ENCODE peak calls at places on chromosomes 13 and 19, in eight cellular contexts. B is A673; G is foreskin fibroblast; X is CD4-positive, CD25-positive, alpha-beta regulatory T cell; S is left lung; H is PC-3; N is aorta; O is GM23338. Y is an unnamed sample.

GRCh38 chr19:4425531-4425930 is 23.1 kb downstream of the CHAF1A start:
- DNase-seq in H (no peak), X (no peak), B (no peak), O (no peak), N (no peak), S (peak; percentile 20), G (peak; percentile 91), Y (peak; percentile 42)

GRCh38 chr19:38224014-38224862 is at the start of gene DPF1:
- DNase-seq in X (peak; percentile 24), B (peak; percentile 90), H (peak; percentile 86), S (peak; percentile 87), G (peak; percentile 91), N (no peak), O (peak; percentile 94), Y (no peak)

GRCh38 chr13:42594577-42595571 is 20.9 kb downstream of the TNFSF11 start:
- DNase-seq in G (peak; percentile 87), H (peak; percentile 78), O (peak; percentile 89), N (no peak), B (peak; percentile 77), X (peak; percentile 7), S (no peak), Y (peak; percentile 13)

GRCh38 chr19:45630463-45630862 is 8.7 kb downstream of the EML2 start:
- DNase-seq in G (peak; percentile 95), O (peak; percentile 71), B (peak; percentile 91), S (no peak), X (no peak), N (no peak), H (peak; percentile 89), Y (peak; percentile 91)

GRCh38 chr19:30272554-30272953 is 99.6 kb upstream of the ZNF536 start:
- DNase-seq in S (no peak), G (no peak), N (no peak), B (no peak), X (no peak), O (no peak), H (no peak), Y (no peak)

GRCh38 chr13:99979453-99980200 is 2.0 kb upstream of the ZIC2 start:
- DNase-seq in X (no peak), H (peak; percentile 18), N (peak; percentile 72), O (peak; percentile 87), G (no peak), B (peak; percentile 59), S (no peak), Y (no peak)

GRCh38 chr13:20387441-20387971 is 138.2 kb downstream of the CRYL1 start:
- DNase-seq in S (no peak), H (peak; percentile 95), X (no peak), G (no peak), B (no peak), N (no peak), O (no peak), Y (no peak)

GRCh38 chr13:36124236-36124822 is 6.9 kb downstream of the DCLK1 start:
- DNase-seq in N (no peak), B (no peak), S (no peak), H (peak; percentile 73), O (no peak), G (peak; percentile 85), X (no peak), Y (peak; percentile 49)

GRCh38 chr13:61170791-61171330 is 244.8 kb downstream of the PCDH20 start:
- DNase-seq in B (peak; percentile 31), H (peak; percentile 11), X (no peak), N (no peak), O (no peak), G (no peak), S (no peak), Y (no peak)

GRCh38 chr19:53537126-53537522 is 821 bp upstream of the ZNF331 start:
- DNase-seq in G (no peak), H (no peak), S (no peak), X (no peak), B (no peak), O (no peak), N (no peak), Y (no peak)

GRCh38 chr13:94093652-94094310 is 385.7 kb downstream of the DCT start:
- DNase-seq in G (peak; percentile 83), X (no peak), S (no peak), N (no peak), O (no peak), B (peak; percentile 39), H (no peak), Y (no peak)

DNA sequence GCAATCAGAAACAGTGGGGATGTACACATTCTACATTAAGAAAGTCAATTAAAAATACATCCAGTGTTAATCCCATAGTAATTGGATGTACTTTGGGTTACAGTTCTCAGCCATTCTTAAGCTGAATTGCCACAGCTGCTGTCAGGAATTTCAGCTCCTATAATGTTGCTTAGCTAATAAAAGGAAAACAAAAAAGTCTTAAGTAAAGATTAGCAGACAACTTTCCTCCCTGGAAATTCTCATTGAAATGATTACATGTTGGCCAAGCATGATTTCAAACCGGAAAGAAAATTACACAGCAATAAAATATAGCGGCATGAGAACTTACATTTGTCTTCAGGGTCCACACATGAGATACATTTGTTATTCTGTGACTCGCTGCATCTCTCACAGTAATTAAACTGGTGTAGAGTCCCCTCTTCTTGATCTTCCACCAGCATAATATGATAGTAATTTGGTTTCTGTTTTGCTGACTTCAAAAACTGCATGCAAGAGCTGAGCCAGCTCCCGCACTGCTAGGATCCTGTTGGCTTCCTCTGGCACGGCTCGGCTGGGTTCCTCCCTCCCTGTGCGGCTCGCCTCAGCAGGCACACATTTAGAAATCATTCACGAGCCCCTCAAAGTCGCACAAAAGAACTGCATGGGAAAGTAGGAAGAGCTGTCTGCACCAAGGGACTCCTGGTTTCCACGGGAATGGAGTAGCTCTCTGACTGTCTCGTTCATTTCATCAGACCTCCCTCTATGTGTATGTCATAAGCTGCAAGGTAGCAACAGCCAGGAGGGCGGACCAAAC is at the start of gene HTR2A:
- DNase-seq in H (peak; percentile 18), X (no peak), B (peak; percentile 69), O (peak; percentile 12), S (peak; percentile 81), G (peak; percentile 68), N (peak; percentile 83), Y (no peak)
- H3K4me3 ChIP-seq in H (peak within 1 kb of the TSS; percentile 68), X (no peak within 1 kb of the TSS), B (peak within 1 kb of the TSS; percentile 12), O (no peak within 1 kb of the TSS), S (peak within 1 kb of the TSS; percentile 26), G (peak within 1 kb of the TSS; percentile 40), N (peak within 1 kb of the TSS; percentile 96), Y (peak within 1 kb of the TSS; percentile 20)

GRCh38 chr19:49570138-49570856 is 10.1 kb downstream of the NOSIP start:
- DNase-seq in X (peak; percentile 68), S (no peak), H (peak; percentile 92), O (peak; percentile 96), G (peak; percentile 85), N (no peak), B (peak; percentile 94), Y (no peak)
- H3K4me3 ChIP-seq in X (peak overlapping the region; percentile 37), S (no peak overlapping the region), H (no peak overlapping the region), O (no peak overlapping the region), G (no peak overlapping the region), N (no peak overlapping the region), B (peak overlapping the region; percentile 2), Y (no peak overlapping the region)

GRCh38 chr13:110331362-110331761 is 24.3 kb downstream of the COL4A2 start:
- DNase-seq in B (no peak), N (no peak), H (no peak), G (no peak), S (no peak), X (no peak), O (no peak), Y (no peak)

GRCh38 chr13:110328509-110328908 is 21.4 kb downstream of the COL4A2 start:
- DNase-seq in B (no peak), S (no peak), G (no peak), X (no peak), O (no peak), N (no peak), H (no peak), Y (no peak)

GRCh38 chr13:110329258-110329657 is 22.2 kb downstream of the COL4A2 start:
- DNase-seq in O (no peak), N (no peak), X (no peak), B (no peak), S (no peak), H (no peak), G (no peak), Y (no peak)

GRCh38 chr13:110329798-110330461 is 22.8 kb downstream of the COL4A2 start:
- DNase-seq in X (no peak), O (no peak), B (no peak), S (no peak), G (peak; percentile 30), N (no peak), H (no peak), Y (no peak)

GRCh38 chr13:110330491-110331001 is 23.5 kb downstream of the COL4A2 start:
- DNase-seq in N (no peak), B (no peak), O (no peak), G (peak; percentile 68), S (no peak), H (no peak), X (no peak), Y (no peak)
- H3K4me3 ChIP-seq in N (peak overlapping the region; percentile 50), B (no peak overlapping the region), O (no peak overlapping the region), G (peak overlapping the region; percentile 6), S (no peak overlapping the region), H (no peak overlapping the region), X (no peak overlapping the region), Y (no peak overlapping the region)

GRCh38 chr19:17540174-17540573 is 15.3 kb upstream of the COLGALT1 start:
- DNase-seq in X (no peak), B (no peak), G (no peak), O (no peak), H (no peak), N (no peak), S (peak; percentile 83), Y (no peak)
- H3K4me3 ChIP-seq in X (no peak overlapping the region), B (no peak overlapping the region), G (no peak overlapping the region), O (peak overlapping the region; percentile 37), H (no peak overlapping the region), N (no peak overlapping the region), S (no peak overlapping the region), Y (no peak overlapping the region)

DNA sequence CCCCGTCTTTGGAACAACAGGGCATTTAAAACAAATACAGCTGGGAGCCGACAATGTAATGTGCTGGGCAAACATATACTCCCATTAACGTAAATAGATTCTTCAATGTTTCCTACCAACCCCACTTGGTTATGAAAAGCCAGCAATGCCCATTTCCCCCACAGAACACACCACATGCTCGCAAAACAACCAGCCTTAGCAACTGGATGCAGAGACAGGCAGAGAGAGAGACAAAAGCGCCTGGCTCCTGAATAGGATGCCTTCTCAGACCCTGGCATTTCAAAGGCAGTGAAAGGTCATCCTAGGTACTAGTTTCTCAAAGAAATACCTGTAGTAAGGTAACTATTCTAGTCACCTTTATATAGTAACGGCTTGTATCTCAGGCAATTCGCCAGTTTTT is 462.9 kb downstream of the ITGBL1 start:
- DNase-seq in G (no peak), N (no peak), B (no peak), S (no peak), O (peak; percentile 62), H (no peak), X (no peak), Y (no peak)
- H3K4me3 ChIP-seq in G (no peak overlapping the region), N (no peak overlapping the region), B (no peak overlapping the region), S (no peak overlapping the region), O (peak overlapping the region; percentile 70), H (no peak overlapping the region), X (no peak overlapping the region), Y (no peak overlapping the region)

DNA sequence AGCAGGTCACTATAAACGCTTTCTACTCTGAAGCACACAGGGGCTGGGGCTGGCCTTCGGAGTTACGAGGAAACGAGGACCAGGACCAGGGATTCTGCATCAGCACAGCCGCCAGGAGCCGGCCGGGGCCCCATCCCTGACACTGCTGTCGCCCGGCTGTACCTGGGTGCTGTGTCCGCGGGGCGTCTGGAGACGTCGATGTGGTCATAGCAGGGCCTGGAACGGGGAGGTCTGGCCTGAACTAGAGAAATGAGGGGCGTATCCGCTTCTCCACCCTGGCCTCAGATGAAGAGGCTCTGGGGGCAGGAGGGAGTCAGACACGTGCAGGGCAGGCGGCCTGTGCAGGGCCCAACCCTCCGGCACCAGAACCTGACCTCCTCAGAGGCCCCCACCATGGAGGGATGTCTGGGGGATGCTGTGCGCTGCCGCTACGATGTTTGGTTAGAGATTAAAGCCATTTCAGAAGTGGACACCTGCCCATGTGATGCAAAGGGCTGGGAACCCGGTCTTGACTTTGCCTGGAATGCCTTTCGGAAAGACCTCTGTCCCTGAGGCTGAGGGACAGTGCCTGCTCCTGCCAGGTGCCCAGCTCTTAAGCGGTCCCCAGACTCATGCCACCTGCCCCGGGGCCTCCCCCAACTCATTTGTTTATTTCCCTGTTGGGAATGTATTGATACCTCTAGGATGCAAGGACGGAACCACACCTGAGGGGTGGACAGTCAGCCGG is 21.4 kb downstream of the GAS6 start:
- DNase-seq in N (peak; percentile 71), G (no peak), H (no peak), O (no peak), X (no peak), B (no peak), S (no peak), Y (no peak)
- H3K4me3 ChIP-seq in N (no peak overlapping the region), G (no peak overlapping the region), H (no peak overlapping the region), O (no peak overlapping the region), X (no peak overlapping the region), B (no peak overlapping the region), S (no peak overlapping the region), Y (no peak overlapping the region)

Y was measured in BJ.